ENCODE peak calls at places on chromosomes 4 and X, in four cellular contexts. G is fibroblast of lung, I is natural killer cell, W is Calu3. K is an unnamed sample.

GRCh38 chr4:26021417-26022345 is 107.7 kb downstream of the SMIM20 start:
- DNase-seq in I (no peak), G (peak; percentile 32), W (peak; percentile 9), K (no peak)

GRCh38 chrX:120672389-120672788 is 42.5 kb upstream of the C1GALT1C1 start:
- DNase-seq in I (no peak), G (peak; percentile 91), W (peak; percentile 50), K (peak; percentile 70)

GRCh38 chr4:3293410-3294391 is 880 bp downstream of the RGS12 start:
- DNase-seq in G (no peak), I (no peak), W (no peak), K (no peak)

GRCh38 chr4:26088433-26088928 is 174.5 kb downstream of the SMIM20 start:
- DNase-seq in G (peak; percentile 35), I (no peak), W (peak; percentile 11), K (peak; percentile 79)

GRCh38 chr4:107130157-107130556 is 94.0 kb upstream of the DKK2 start:
- DNase-seq in W (no peak), G (no peak), I (no peak), K (peak; percentile 7)

GRCh38 chr4:134906404-134907023 is 704.9 kb upstream of the PABPC4L start:
- DNase-seq in W (peak; percentile 16), I (no peak), G (peak; percentile 3), K (peak; percentile 30)

GRCh38 chr4:148442830-148443549 is 776 bp upstream of the NR3C2 start:
- DNase-seq in W (no peak), G (peak; percentile 21), I (no peak), K (no peak)

GRCh38 chr4:4985844-4986243 is 33.4 kb downstream of the CYTL1 start:
- DNase-seq in I (no peak), G (no peak), W (no peak), K (peak; percentile 33)

GRCh38 chr4:114226178-114226577 is 246.7 kb upstream of the ARSJ start:
- DNase-seq in W (no peak), I (no peak), G (peak; percentile 25), K (peak; percentile 35)

GRCh38 chr4:142917678-142918077 is 71.6 kb upstream of the INPP4B start:
- DNase-seq in W (no peak), G (no peak), I (no peak), K (no peak)

GRCh38 chr4:84167579-84167978 is 331.5 kb downstream of the NKX6-1 start:
- DNase-seq in I (no peak), W (peak; percentile 1), G (no peak), K (no peak)

GRCh38 chrX:133981908-133982307 is 3.5 kb downstream of the GPC3 start:
- DNase-seq in I (no peak), G (no peak), W (no peak), K (no peak)

GRCh38 chr4:107210450-107211239 is 174.5 kb upstream of the DKK2 start:
- DNase-seq in G (peak; percentile 62), I (no peak), W (peak; percentile 3), K (peak; percentile 26)

GRCh38 chr4:142656178-142656577 is 189.9 kb downstream of the INPP4B start:
- DNase-seq in G (peak; percentile 30), I (no peak), W (peak; percentile 17), K (no peak)

GRCh38 chrX:15143050-15143824 is 126.6 kb downstream of the ASB9 start:
- DNase-seq in W (peak; percentile 56), G (peak; percentile 41), I (no peak), K (no peak)

GRCh38 chr4:77905651-77906263 is 43.1 kb downstream of the MRPL1 start:
- DNase-seq in W (no peak), G (no peak), I (no peak), K (no peak)

GRCh38 chr4:100790838-100791615 is 273.2 kb upstream of the EMCN start:
- DNase-seq in I (no peak), W (no peak), G (no peak), K (no peak)

GRCh38 chr4:81152839-81153713 is 61.9 kb downstream of the PRKG2 start:
- DNase-seq in I (no peak), W (no peak), G (no peak), K (no peak)

GRCh38 chr4:71775449-71775848 is 8.4 kb downstream of the GC start:
- DNase-seq in I (no peak), G (no peak), W (no peak), K (no peak)

GRCh38 chrX:28189011-28189410 is 207.8 kb upstream of the DCAF8L1 start:
- DNase-seq in I (no peak), G (peak; percentile 90), W (no peak), K (no peak)

GRCh38 chrX:63350979-63351616 is at the start of gene SPIN4:
- DNase-seq in I (peak; percentile 71), G (peak; percentile 82), W (peak; percentile 91), K (peak; percentile 71)

DNA sequence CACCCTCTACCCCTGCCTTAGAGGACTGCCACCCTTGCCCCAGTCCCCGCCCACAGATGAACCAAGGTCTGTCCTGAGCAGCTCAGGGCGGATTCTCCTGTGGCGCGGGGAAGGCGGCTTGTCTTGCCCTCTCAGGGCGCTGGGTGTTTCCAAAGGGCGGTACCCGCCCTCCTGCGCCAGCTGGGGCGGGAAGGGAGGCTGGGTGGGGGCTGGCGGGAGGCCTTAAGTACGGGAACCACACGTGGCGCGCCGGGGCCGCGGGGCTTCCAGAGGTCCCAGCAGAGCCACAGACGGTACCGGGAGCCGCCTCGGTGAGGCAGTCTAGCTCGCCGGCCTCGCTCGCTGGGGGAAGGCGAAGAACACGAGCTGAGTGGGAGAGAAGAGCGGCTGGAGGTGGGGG is 361.1 kb downstream of the MID1IP1 start:
- DNase-seq in I (no peak), G (no peak), W (no peak), K (no peak)
- TF ChIP-seq CTCF in I (no peak), G (no peak), W (no peak), K (no peak)

GRCh38 chr4:173041482-173041881 is 127.1 kb upstream of the GALNT7 start:
- DNase-seq in G (no peak), I (no peak), W (no peak), K (no peak)
- TF ChIP-seq CTCF in G (no peak), I (no peak), W (no peak), K (no peak)

GRCh38 chr4:53591372-53591892 is at the start of gene LNX1:
- DNase-seq in G (no peak), I (no peak), W (peak; percentile 88), K (no peak)
- TF ChIP-seq CTCF in G (no peak), I (no peak), W (no peak), K (no peak)

DNA sequence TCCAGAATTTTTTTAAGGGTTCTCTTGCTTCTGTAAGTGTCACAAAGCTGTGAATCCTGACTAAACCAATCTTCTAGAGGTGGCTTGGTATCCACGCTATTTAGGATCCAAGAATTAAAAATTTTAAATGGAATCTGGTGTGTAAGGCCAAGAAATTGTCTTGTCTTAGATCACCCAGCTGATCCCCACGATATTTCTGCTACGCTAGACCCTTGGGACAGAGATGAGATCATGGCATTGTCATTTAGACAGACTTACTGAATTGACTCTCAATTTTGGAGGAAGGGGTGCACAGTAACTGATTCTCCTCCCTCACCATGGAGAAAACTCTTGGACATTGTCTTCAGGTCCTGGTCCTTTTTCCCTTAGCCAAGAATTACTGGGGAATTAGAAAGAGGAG is 5.7 kb downstream of the GPRIN3 start:
- DNase-seq in I (no peak), W (no peak), G (no peak), K (no peak)
- TF ChIP-seq CTCF in I (no peak), W (no peak), G (no peak), K (no peak)

DNA sequence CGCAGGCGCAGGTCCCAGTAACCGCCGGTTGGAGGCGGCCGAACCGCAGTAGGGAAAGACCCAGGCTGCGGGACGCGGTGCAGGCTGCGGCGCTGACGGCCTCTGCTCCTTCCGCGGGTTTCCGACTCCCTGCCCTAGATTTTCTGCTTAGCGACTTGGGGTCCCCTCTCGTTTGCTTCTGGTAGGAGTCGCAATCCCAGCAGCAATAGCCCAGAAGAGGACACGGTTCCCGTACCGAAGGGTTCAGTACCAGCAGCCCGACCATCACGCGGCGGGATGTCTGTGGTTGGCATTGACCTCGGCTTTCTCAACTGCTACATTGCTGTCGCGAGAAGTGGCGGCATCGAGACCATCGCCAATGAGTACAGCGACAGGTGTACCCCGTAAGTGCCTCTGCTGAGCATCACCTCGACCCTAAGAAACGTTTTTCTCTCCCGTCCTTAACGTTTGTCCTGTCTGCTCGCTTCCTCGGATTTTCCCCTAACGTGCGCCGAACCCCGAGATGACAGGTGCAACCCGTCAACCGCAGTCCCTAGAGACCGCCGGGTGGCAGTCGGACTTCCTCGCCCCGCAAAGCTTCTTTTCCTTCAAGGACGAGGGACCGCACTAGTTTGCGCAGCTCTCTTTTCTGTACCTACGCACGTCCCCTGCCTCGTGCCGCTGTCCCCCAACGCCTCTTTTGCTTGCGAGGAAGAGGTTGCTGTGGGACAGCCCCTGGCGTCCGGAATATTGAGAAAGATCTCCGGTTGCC is at the start of gene HSPA4L:
- DNase-seq in I (peak; percentile 16), W (peak; percentile 58), G (peak; percentile 65), K (peak; percentile 56)
- TF ChIP-seq CTCF in I (no peak), W (no peak), G (no peak), K (peak; percentile 43)

GRCh38 chr4:16205298-16206164 is 20.7 kb downstream of the TAPT1 start:
- DNase-seq in G (no peak), I (no peak), W (no peak), K (peak; percentile 32)

GRCh38 chr4:16202598-16202997 is 23.7 kb downstream of the TAPT1 start:
- DNase-seq in G (no peak), I (no peak), W (no peak), K (no peak)

GRCh38 chr4:16206301-16206700 is 20.0 kb downstream of the TAPT1 start:
- DNase-seq in W (no peak), G (no peak), I (no peak), K (no peak)

GRCh38 chr4:16203083-16203482 is 23.2 kb downstream of the TAPT1 start:
- DNase-seq in G (no peak), W (no peak), I (no peak), K (no peak)

GRCh38 chr4:16204505-16204904 is 21.8 kb downstream of the TAPT1 start:
- DNase-seq in I (no peak), G (no peak), W (no peak), K (no peak)
- TF ChIP-seq CTCF in I (no peak), G (no peak), W (no peak), K (no peak)

GRCh38 chr4:98659106-98659592 is 738 bp upstream of the TSPAN5 start:
- DNase-seq in I (no peak), G (peak; percentile 59), W (no peak), K (peak; percentile 52)
- TF ChIP-seq CTCF in I (no peak), G (no peak), W (no peak), K (peak; percentile 48)

DNA sequence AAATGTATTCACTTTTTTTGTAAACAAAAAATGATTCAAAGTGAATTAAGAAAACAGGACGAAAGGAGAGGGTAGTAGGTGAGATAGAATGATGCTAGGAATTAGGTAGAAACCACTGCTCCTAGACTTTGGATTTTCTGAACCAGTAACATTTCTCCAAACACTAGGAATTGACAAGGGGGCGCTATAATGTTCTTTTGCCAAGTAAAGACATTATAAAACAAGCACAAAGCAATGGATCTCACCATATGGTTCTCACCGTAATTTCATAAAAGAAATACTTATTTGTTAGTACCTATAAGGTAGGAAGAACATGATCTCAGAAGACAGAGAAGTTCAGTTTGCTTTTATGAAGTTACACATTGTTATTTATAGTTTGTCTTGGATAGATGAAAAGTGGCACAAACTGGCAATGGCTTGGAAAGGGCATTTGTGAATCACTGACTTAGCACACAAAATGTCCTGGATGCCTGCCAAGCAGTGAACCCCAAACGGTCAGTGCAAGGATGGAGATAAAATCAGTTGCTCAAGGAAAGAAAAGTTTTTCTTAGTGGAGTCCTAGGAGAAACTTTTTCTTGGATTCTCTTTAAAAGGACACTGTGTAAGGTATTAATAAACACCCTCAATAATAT is 8.1 kb upstream of the TBC1D1 start:
- DNase-seq in G (no peak), I (no peak), W (no peak), K (peak; percentile 56)
- TF ChIP-seq CTCF in G (no peak), I (no peak), W (no peak), K (peak; percentile 67)